ENCODE peak calls at places on chromosomes 2 and 18, in nine cellular contexts. H is WTC11, Z is fibroblast of lung, U is coronary artery, E is dorsolateral prefrontal cortex, N is H9, D is brain microvascular endothelial cell, Y is fibroblast of mammary gland, P is HFF-Myc. T is an unnamed sample.

GRCh38 chr2:3377279-3377611 is 373 bp downstream of the EIPR1 start:
- DNase-seq in U (no peak), E (no peak), P (no peak), N (no peak), H (no peak), Z (peak), D (peak), Y (peak), T (no peak)

GRCh38 chr2:231717281-231718180 is 9.2 kb downstream of the PTMA start:
- DNase-seq in U (no peak), P (no peak), Y (peak), Z (peak), E (no peak), N (peak), H (peak), D (peak), T (peak)

GRCh38 chr18:2857491-2858063 is 10.8 kb downstream of the EMILIN2 start:
- DNase-seq in N (no peak), H (no peak), E (no peak), P (no peak), U (peak), D (peak), Z (peak), Y (peak), T (no peak)

GRCh38 chr2:144426981-144427479 is 92.9 kb downstream of the ZEB2 start:
- DNase-seq in P (no peak), D (peak), Y (peak), E (no peak), Z (peak), H (no peak), N (no peak), U (no peak), T (no peak)

GRCh38 chr2:96258393-96259022 is 7.3 kb downstream of the TMEM127 start:
- DNase-seq in D (peak), Z (no peak), N (no peak), P (no peak), E (no peak), U (no peak), Y (no peak), H (no peak), T (no peak)

GRCh38 chr18:23732439-23732838 is 43.2 kb downstream of the LAMA3 start:
- DNase-seq in U (no peak), D (no peak), H (no peak), E (no peak), Z (no peak), Y (no peak), P (no peak), N (no peak), T (no peak)

GRCh38 chr2:41698787-41699422 is 348.9 kb upstream of the PKDCC start:
- DNase-seq in E (peak), Y (peak), Z (peak), D (no peak), H (peak), N (peak), U (no peak), P (no peak), T (peak)

GRCh38 chr2:31237348-31238017 is 3.5 kb downstream of the EHD3 start:
- DNase-seq in Y (no peak), E (no peak), P (no peak), D (no peak), H (no peak), U (no peak), N (no peak), Z (no peak), T (no peak)

GRCh38 chr18:50987261-50987660 is 19.4 kb downstream of the ELAC1 start:
- DNase-seq in E (no peak), P (no peak), D (no peak), Z (peak), Y (no peak), H (no peak), N (no peak), U (no peak), T (no peak)

GRCh38 chr2:183359867-183360266 is 235.6 kb downstream of the NUP35 start:
- DNase-seq in Y (peak), Z (peak), P (no peak), D (peak), N (no peak), E (no peak), U (no peak), H (no peak), T (no peak)

GRCh38 chr2:23828256-23828980 is 98.5 kb downstream of the ATAD2B start:
- DNase-seq in Y (no peak), Z (peak), D (peak), N (no peak), P (no peak), H (no peak), E (no peak), U (no peak), T (no peak)

GRCh38 chr2:235551965-235552364 is 58.1 kb downstream of the AGAP1 start:
- DNase-seq in D (peak), N (peak), H (peak), E (peak), Z (peak), P (peak), U (no peak), Y (peak), T (peak)

GRCh38 chr2:206230060-206230890 is 44.2 kb upstream of the ZDBF2 start:
- DNase-seq in D (no peak), H (peak), P (no peak), U (no peak), N (peak), Y (no peak), E (no peak), Z (peak), T (peak)

GRCh38 chr18:79782566-79783308 is 15.0 kb upstream of the KCNG2 start:
- DNase-seq in H (no peak), D (no peak), Z (no peak), E (peak), N (no peak), Y (no peak), U (no peak), P (no peak), T (no peak)

GRCh38 chr2:223306371-223306770 is 254.4 kb downstream of the KCNE4 start:
- DNase-seq in D (peak), Y (peak), H (peak), Z (peak), N (peak), P (peak), E (no peak), U (no peak), T (no peak)

GRCh38 chr2:33442528-33443069 is 33.9 kb upstream of the RASGRP3 start:
- DNase-seq in P (no peak), H (no peak), N (no peak), Z (no peak), U (no peak), D (no peak), E (no peak), Y (peak), T (no peak)

GRCh38 chr18:48813833-48814489 is 136.8 kb downstream of the SMAD7 start:
- DNase-seq in P (no peak), Y (no peak), U (peak), E (peak), D (no peak), Z (no peak), N (peak), H (no peak), T (peak)

GRCh38 chr2:132547089-132547687 is 122.8 kb downstream of the LYPD1 start:
- DNase-seq in U (peak), E (peak), D (peak), H (peak), Z (peak), Y (peak), P (peak), N (peak), T (peak)

GRCh38 chr18:79385749-79386341 is 9.9 kb upstream of the NFATC1 start:
- DNase-seq in E (no peak), P (no peak), U (peak), H (no peak), N (peak), D (no peak), Y (no peak), Z (no peak), T (no peak)

GRCh38 chr18:26215247-26215970 is 10.8 kb upstream of the TAF4B start:
- DNase-seq in D (no peak), U (no peak), N (no peak), P (no peak), Z (no peak), Y (no peak), H (no peak), E (no peak), T (no peak)

GRCh38 chr18:77166523-77166922 is 33.9 kb upstream of the MBP start:
- DNase-seq in Y (no peak), N (no peak), U (no peak), Z (no peak), P (no peak), E (no peak), D (no peak), H (no peak), T (no peak)

GRCh38 chr18:77168666-77169358 is 36.2 kb upstream of the MBP start:
- DNase-seq in N (no peak), P (no peak), D (no peak), Y (no peak), Z (no peak), U (no peak), E (no peak), H (no peak), T (no peak)

GRCh38 chr18:77167276-77167675 is 34.7 kb upstream of the MBP start:
- DNase-seq in D (no peak), P (peak), U (no peak), Y (peak), N (no peak), Z (no peak), E (no peak), H (no peak), T (no peak)

GRCh38 chr18:77173274-77174030 is 40.9 kb upstream of the MBP start:
- DNase-seq in D (no peak), Y (no peak), E (no peak), N (no peak), Z (no peak), U (no peak), P (no peak), H (no peak), T (no peak)

DNA sequence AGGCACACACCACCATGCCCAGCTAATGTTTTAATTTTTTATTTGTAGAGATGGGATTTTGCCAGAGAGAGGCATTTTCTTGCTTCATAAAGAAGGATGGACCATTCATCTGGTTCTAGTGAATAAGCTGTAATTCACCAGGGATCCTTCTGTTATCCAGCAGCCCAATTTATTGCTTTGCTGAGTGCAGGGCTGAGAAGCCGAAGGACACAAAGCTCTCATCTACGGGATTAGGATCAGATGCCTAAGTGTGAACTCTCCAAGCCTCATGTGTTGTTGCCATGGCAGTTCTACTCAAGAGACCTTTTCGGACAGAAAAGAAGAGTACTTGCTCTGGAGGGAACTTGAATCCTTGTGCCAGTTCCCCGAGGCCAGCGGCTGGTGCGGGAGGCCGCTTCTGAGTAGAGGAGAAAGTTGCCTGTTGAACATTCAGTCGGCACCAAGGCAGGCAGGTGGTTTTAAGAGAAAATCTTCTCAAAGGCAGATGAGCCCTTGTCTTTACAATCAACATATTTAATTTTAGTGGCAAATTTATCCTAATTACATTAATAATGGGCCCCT is 38.3 kb upstream of the MBP start:
- DNase-seq in H (no peak), Y (no peak), Z (no peak), D (no peak), P (no peak), U (no peak), N (no peak), E (no peak), T (no peak)
- TF ChIP-seq CTCF in H (no peak), Y (no peak), Z (no peak), D (no peak), P (no peak), U (no peak), N (no peak), E (no peak), T (no peak)

GRCh38 chr18:70075906-70076305 is 128.2 kb upstream of the CD226 start:
- DNase-seq in D (no peak), Z (no peak), U (no peak), Y (no peak), P (no peak), N (no peak), H (no peak), E (no peak), T (no peak)
- TF ChIP-seq CTCF in D (peak), Z (no peak), U (no peak), Y (peak), P (no peak), N (no peak), H (no peak), E (no peak), T (no peak)

GRCh38 chr2:169827272-169828140 is at the start of gene UBR3:
- DNase-seq in N (peak), U (peak), H (peak), Y (peak), D (peak), E (peak), Z (peak), P (peak), T (peak)
- TF ChIP-seq CTCF in N (no peak), U (no peak), H (no peak), Y (no peak), D (peak), E (no peak), Z (peak), P (no peak), T (no peak)

GRCh38 chr2:241507430-241508239 is 749 bp downstream of the STK25 start:
- DNase-seq in U (no peak), Y (peak), E (peak), H (peak), D (no peak), Z (peak), N (peak), P (no peak), T (peak)
- TF ChIP-seq CTCF in U (no peak), Y (no peak), E (no peak), H (no peak), D (peak), Z (peak), N (peak), P (no peak), T (peak)

GRCh38 chr2:102078773-102079172 is 63.8 kb upstream of the IL1R1 start:
- DNase-seq in E (no peak), P (no peak), H (no peak), D (no peak), Z (no peak), U (no peak), Y (no peak), N (no peak), T (no peak)

GRCh38 chr2:102082591-102083586 is 59.7 kb upstream of the IL1R1 start:
- DNase-seq in N (no peak), H (no peak), E (no peak), P (no peak), Y (peak), D (peak), U (no peak), Z (peak), T (no peak)

GRCh38 chr2:102080451-102081054 is 62.0 kb upstream of the IL1R1 start:
- DNase-seq in E (no peak), U (no peak), Y (peak), N (no peak), D (no peak), Z (peak), H (no peak), P (no peak), T (no peak)

GRCh38 chr2:102084651-102085050 is 57.9 kb upstream of the IL1R1 start:
- DNase-seq in N (no peak), E (no peak), Z (no peak), H (no peak), P (no peak), D (no peak), U (no peak), Y (no peak), T (no peak)

GRCh38 chr2:102081600-102081999 is 60.9 kb upstream of the IL1R1 start:
- DNase-seq in Z (peak), U (no peak), P (no peak), H (no peak), E (no peak), D (no peak), N (no peak), Y (no peak), T (no peak)
- TF ChIP-seq CTCF in Z (no peak), U (no peak), P (no peak), H (no peak), E (no peak), D (no peak), N (no peak), Y (no peak), T (no peak)

T was measured in nephron progenitor cell.